ENCODE peak calls at places on chromosomes 1 and 21, in ten cellular contexts. One of them, this sample, is unnamed.

GRCh38 chr21:16116798-16117197 is 387.0 kb downstream of the USP25 start:
- DNase-seq in SJSA1: no peak
- DNase-seq in AG10803: peak; percentile 76
- DNase-seq in A673: no peak
- DNase-seq in right lobe of liver: no peak
- DNase-seq in upper lobe of right lung: no peak
- DNase-seq in prostate gland: no peak
- DNase-seq in mucosa of descending colon: no peak
- DNase-seq in left ventricle myocardium inferior: no peak
- DNase-seq in mammary epithelial cell: no peak
- DNase-seq in this sample: no peak

GRCh38 chr21:32612075-32612998 is at the start of gene CFAP298:
- DNase-seq in SJSA1: peak; percentile 94
- DNase-seq in AG10803: peak; percentile 96
- DNase-seq in A673: peak; percentile 95
- DNase-seq in right lobe of liver: peak; percentile 92
- DNase-seq in upper lobe of right lung: peak; percentile 94
- DNase-seq in prostate gland: peak; percentile 81
- DNase-seq in mucosa of descending colon: peak; percentile 91
- DNase-seq in left ventricle myocardium inferior: peak; percentile 83
- DNase-seq in mammary epithelial cell: peak; percentile 94
- DNase-seq in this sample: peak; percentile 94

GRCh38 chr1:1677718-1678580 is 14.6 kb downstream of the SLC35E2B start:
- DNase-seq in SJSA1: peak; percentile 41
- DNase-seq in AG10803: no peak
- DNase-seq in A673: no peak
- DNase-seq in right lobe of liver: peak; percentile 59
- DNase-seq in upper lobe of right lung: peak; percentile 29
- DNase-seq in prostate gland: no peak
- DNase-seq in mucosa of descending colon: peak; percentile 75
- DNase-seq in left ventricle myocardium inferior: no peak
- DNase-seq in mammary epithelial cell: no peak
- DNase-seq in this sample: peak; percentile 52

GRCh38 chr1:228394571-228395394 is 11.9 kb downstream of the TRIM11 start:
- DNase-seq in SJSA1: no peak
- DNase-seq in AG10803: no peak
- DNase-seq in A673: no peak
- DNase-seq in right lobe of liver: peak; percentile 51
- DNase-seq in upper lobe of right lung: peak; percentile 59
- DNase-seq in prostate gland: no peak
- DNase-seq in mucosa of descending colon: peak; percentile 48
- DNase-seq in left ventricle myocardium inferior: no peak
- DNase-seq in mammary epithelial cell: no peak
- DNase-seq in this sample: peak; percentile 77

GRCh38 chr1:39836595-39837110 is 46.7 kb downstream of the TRIT1 start:
- DNase-seq in SJSA1: no peak
- DNase-seq in AG10803: no peak
- DNase-seq in A673: no peak
- DNase-seq in right lobe of liver: no peak
- DNase-seq in upper lobe of right lung: no peak
- DNase-seq in prostate gland: no peak
- DNase-seq in mucosa of descending colon: no peak
- DNase-seq in left ventricle myocardium inferior: no peak
- DNase-seq in mammary epithelial cell: no peak
- DNase-seq in this sample: no peak

GRCh38 chr1:192952646-192953045 is 106.5 kb downstream of the UCHL5 start:
- DNase-seq in SJSA1: no peak
- DNase-seq in AG10803: peak; percentile 74
- DNase-seq in A673: no peak
- DNase-seq in right lobe of liver: no peak
- DNase-seq in upper lobe of right lung: no peak
- DNase-seq in prostate gland: no peak
- DNase-seq in mucosa of descending colon: no peak
- DNase-seq in left ventricle myocardium inferior: no peak
- DNase-seq in mammary epithelial cell: no peak
- DNase-seq in this sample: no peak

GRCh38 chr1:182783068-182783467 is 6.5 kb upstream of the NPL start:
- DNase-seq in SJSA1: no peak
- DNase-seq in AG10803: no peak
- DNase-seq in A673: no peak
- DNase-seq in right lobe of liver: no peak
- DNase-seq in upper lobe of right lung: no peak
- DNase-seq in prostate gland: no peak
- DNase-seq in mucosa of descending colon: no peak
- DNase-seq in left ventricle myocardium inferior: no peak
- DNase-seq in mammary epithelial cell: no peak
- DNase-seq in this sample: no peak

GRCh38 chr1:40662864-40663263 is 2.6 kb downstream of the RIMS3 start:
- DNase-seq in SJSA1: no peak
- DNase-seq in AG10803: peak; percentile 20
- DNase-seq in A673: no peak
- DNase-seq in right lobe of liver: no peak
- DNase-seq in upper lobe of right lung: no peak
- DNase-seq in prostate gland: no peak
- DNase-seq in mucosa of descending colon: no peak
- DNase-seq in left ventricle myocardium inferior: no peak
- DNase-seq in mammary epithelial cell: peak; percentile 80
- DNase-seq in this sample: no peak

DNA sequence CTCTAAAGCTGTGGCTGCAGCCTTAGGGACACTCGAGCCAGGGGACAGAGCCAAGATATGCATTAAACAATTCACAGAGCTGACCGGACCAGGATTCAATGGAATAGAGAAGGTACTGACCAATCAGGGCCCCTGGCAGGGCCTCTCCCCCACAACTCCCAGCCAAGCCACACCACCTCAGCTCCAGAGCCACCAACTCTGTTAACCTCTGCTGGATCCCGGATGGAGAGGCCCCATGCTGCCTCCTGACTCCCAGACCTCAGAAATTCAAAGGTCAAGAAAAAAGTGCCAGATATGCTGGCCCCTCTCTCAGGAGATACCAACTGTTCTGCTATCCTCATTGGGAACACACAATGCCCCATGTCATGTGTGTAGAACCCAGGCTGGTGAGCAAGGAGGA is 62.1 kb downstream of the CD46 start:
- DNase-seq in SJSA1: no peak
- DNase-seq in AG10803: no peak
- DNase-seq in A673: no peak
- DNase-seq in right lobe of liver: peak; percentile 90
- DNase-seq in upper lobe of right lung: no peak
- DNase-seq in prostate gland: no peak
- DNase-seq in mucosa of descending colon: no peak
- DNase-seq in left ventricle myocardium inferior: no peak
- DNase-seq in mammary epithelial cell: no peak
- DNase-seq in this sample: no peak
- H3K4me3 ChIP-seq in SJSA1: no peak overlapping the region
- H3K4me3 ChIP-seq in AG10803: no peak overlapping the region
- H3K4me3 ChIP-seq in A673: no peak overlapping the region
- H3K4me3 ChIP-seq in right lobe of liver: no peak overlapping the region
- H3K4me3 ChIP-seq in upper lobe of right lung: no peak overlapping the region
- H3K4me3 ChIP-seq in prostate gland: no peak overlapping the region
- H3K4me3 ChIP-seq in mucosa of descending colon: no peak overlapping the region
- H3K4me3 ChIP-seq in left ventricle myocardium inferior: peak overlapping the region; percentile 54
- H3K4me3 ChIP-seq in mammary epithelial cell: no peak overlapping the region
- H3K4me3 ChIP-seq in this sample: no peak overlapping the region

GRCh38 chr1:178937770-178938169 is 66.9 kb upstream of the ANGPTL1 start:
- DNase-seq in SJSA1: no peak
- DNase-seq in AG10803: no peak
- DNase-seq in A673: no peak
- DNase-seq in right lobe of liver: no peak
- DNase-seq in upper lobe of right lung: no peak
- DNase-seq in prostate gland: no peak
- DNase-seq in mucosa of descending colon: no peak
- DNase-seq in left ventricle myocardium inferior: no peak
- DNase-seq in mammary epithelial cell: no peak
- DNase-seq in this sample: no peak

GRCh38 chr1:178939328-178939727 is 68.5 kb upstream of the ANGPTL1 start:
- DNase-seq in SJSA1: no peak
- DNase-seq in AG10803: peak; percentile 59
- DNase-seq in A673: no peak
- DNase-seq in right lobe of liver: no peak
- DNase-seq in upper lobe of right lung: no peak
- DNase-seq in prostate gland: no peak
- DNase-seq in mucosa of descending colon: no peak
- DNase-seq in left ventricle myocardium inferior: no peak
- DNase-seq in mammary epithelial cell: no peak
- DNase-seq in this sample: no peak

GRCh38 chr1:178940022-178940765 is 69.3 kb upstream of the ANGPTL1 start:
- DNase-seq in SJSA1: no peak
- DNase-seq in AG10803: peak; percentile 57
- DNase-seq in A673: no peak
- DNase-seq in right lobe of liver: no peak
- DNase-seq in upper lobe of right lung: no peak
- DNase-seq in prostate gland: no peak
- DNase-seq in mucosa of descending colon: no peak
- DNase-seq in left ventricle myocardium inferior: no peak
- DNase-seq in mammary epithelial cell: no peak
- DNase-seq in this sample: no peak

GRCh38 chr1:178938959-178939317 is 68.1 kb upstream of the ANGPTL1 start:
- DNase-seq in SJSA1: no peak
- DNase-seq in AG10803: peak; percentile 77
- DNase-seq in A673: no peak
- DNase-seq in right lobe of liver: no peak
- DNase-seq in upper lobe of right lung: no peak
- DNase-seq in prostate gland: peak; percentile 41
- DNase-seq in mucosa of descending colon: no peak
- DNase-seq in left ventricle myocardium inferior: peak; percentile 81
- DNase-seq in mammary epithelial cell: no peak
- DNase-seq in this sample: peak; percentile 86

DNA sequence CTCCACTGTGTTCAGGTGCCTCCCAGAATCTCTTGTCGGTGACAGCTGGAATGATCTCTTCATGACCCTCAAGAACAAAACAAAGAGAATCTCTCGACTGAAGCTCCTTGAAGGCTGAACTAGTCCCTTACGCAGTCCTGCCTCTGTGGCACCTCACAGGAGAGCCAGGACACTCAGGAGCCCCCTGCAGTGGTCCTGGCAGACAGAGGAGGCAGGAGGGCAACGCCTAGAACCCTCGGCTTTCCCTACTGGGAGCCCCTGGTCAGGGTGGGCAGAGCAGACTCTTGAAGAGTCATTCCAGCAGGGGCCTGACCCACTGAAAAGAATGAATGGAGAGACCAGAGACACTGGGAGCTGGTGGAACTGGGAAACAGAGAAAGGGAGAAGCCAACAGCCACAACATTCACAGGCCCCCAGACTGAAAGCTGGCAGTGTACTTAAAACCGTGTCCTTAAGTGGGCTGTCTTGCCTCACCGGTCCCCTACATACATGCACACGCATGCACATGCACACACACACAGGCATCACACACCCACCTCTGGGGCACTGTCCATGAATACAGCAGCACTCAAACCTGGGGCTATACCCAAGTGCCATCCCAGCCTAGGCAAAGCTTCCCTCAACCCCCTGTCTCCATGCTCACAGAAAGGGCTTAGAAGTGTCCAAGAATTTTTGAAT is 67.5 kb upstream of the ANGPTL1 start:
- DNase-seq in SJSA1: no peak
- DNase-seq in AG10803: no peak
- DNase-seq in A673: no peak
- DNase-seq in right lobe of liver: no peak
- DNase-seq in upper lobe of right lung: no peak
- DNase-seq in prostate gland: no peak
- DNase-seq in mucosa of descending colon: no peak
- DNase-seq in left ventricle myocardium inferior: no peak
- DNase-seq in mammary epithelial cell: no peak
- DNase-seq in this sample: no peak
- H3K4me3 ChIP-seq in SJSA1: no peak overlapping the region
- H3K4me3 ChIP-seq in AG10803: no peak overlapping the region
- H3K4me3 ChIP-seq in A673: no peak overlapping the region
- H3K4me3 ChIP-seq in right lobe of liver: no peak overlapping the region
- H3K4me3 ChIP-seq in upper lobe of right lung: no peak overlapping the region
- H3K4me3 ChIP-seq in prostate gland: no peak overlapping the region
- H3K4me3 ChIP-seq in mucosa of descending colon: no peak overlapping the region
- H3K4me3 ChIP-seq in left ventricle myocardium inferior: peak overlapping the region; percentile 34
- H3K4me3 ChIP-seq in mammary epithelial cell: no peak overlapping the region
- H3K4me3 ChIP-seq in this sample: no peak overlapping the region

GRCh38 chr1:187987236-187987776 is 1158.6 kb downstream of the PLA2G4A start:
- DNase-seq in SJSA1: no peak
- DNase-seq in AG10803: no peak
- DNase-seq in A673: no peak
- DNase-seq in right lobe of liver: no peak
- DNase-seq in upper lobe of right lung: no peak
- DNase-seq in prostate gland: no peak
- DNase-seq in mucosa of descending colon: no peak
- DNase-seq in left ventricle myocardium inferior: no peak
- DNase-seq in mammary epithelial cell: peak; percentile 9
- DNase-seq in this sample: no peak

GRCh38 chr1:187985145-187985896 is 1156.6 kb downstream of the PLA2G4A start:
- DNase-seq in SJSA1: no peak
- DNase-seq in AG10803: no peak
- DNase-seq in A673: no peak
- DNase-seq in right lobe of liver: no peak
- DNase-seq in upper lobe of right lung: no peak
- DNase-seq in prostate gland: no peak
- DNase-seq in mucosa of descending colon: no peak
- DNase-seq in left ventricle myocardium inferior: no peak
- DNase-seq in mammary epithelial cell: no peak
- DNase-seq in this sample: no peak

GRCh38 chr1:187991944-187992343 is 1163.2 kb downstream of the PLA2G4A start:
- DNase-seq in SJSA1: no peak
- DNase-seq in AG10803: no peak
- DNase-seq in A673: no peak
- DNase-seq in right lobe of liver: no peak
- DNase-seq in upper lobe of right lung: no peak
- DNase-seq in prostate gland: no peak
- DNase-seq in mucosa of descending colon: no peak
- DNase-seq in left ventricle myocardium inferior: no peak
- DNase-seq in mammary epithelial cell: no peak
- DNase-seq in this sample: no peak

GRCh38 chr1:187985897-187986654 is 1157.3 kb downstream of the PLA2G4A start:
- DNase-seq in SJSA1: no peak
- DNase-seq in AG10803: no peak
- DNase-seq in A673: no peak
- DNase-seq in right lobe of liver: no peak
- DNase-seq in upper lobe of right lung: no peak
- DNase-seq in prostate gland: no peak
- DNase-seq in mucosa of descending colon: no peak
- DNase-seq in left ventricle myocardium inferior: no peak
- DNase-seq in mammary epithelial cell: no peak
- DNase-seq in this sample: no peak
- H3K4me3 ChIP-seq in SJSA1: no peak overlapping the region
- H3K4me3 ChIP-seq in AG10803: no peak overlapping the region
- H3K4me3 ChIP-seq in A673: no peak overlapping the region
- H3K4me3 ChIP-seq in right lobe of liver: no peak overlapping the region
- H3K4me3 ChIP-seq in upper lobe of right lung: no peak overlapping the region
- H3K4me3 ChIP-seq in prostate gland: no peak overlapping the region
- H3K4me3 ChIP-seq in mucosa of descending colon: no peak overlapping the region
- H3K4me3 ChIP-seq in left ventricle myocardium inferior: no peak overlapping the region
- H3K4me3 ChIP-seq in mammary epithelial cell: no peak overlapping the region
- H3K4me3 ChIP-seq in this sample: no peak overlapping the region

DNA sequence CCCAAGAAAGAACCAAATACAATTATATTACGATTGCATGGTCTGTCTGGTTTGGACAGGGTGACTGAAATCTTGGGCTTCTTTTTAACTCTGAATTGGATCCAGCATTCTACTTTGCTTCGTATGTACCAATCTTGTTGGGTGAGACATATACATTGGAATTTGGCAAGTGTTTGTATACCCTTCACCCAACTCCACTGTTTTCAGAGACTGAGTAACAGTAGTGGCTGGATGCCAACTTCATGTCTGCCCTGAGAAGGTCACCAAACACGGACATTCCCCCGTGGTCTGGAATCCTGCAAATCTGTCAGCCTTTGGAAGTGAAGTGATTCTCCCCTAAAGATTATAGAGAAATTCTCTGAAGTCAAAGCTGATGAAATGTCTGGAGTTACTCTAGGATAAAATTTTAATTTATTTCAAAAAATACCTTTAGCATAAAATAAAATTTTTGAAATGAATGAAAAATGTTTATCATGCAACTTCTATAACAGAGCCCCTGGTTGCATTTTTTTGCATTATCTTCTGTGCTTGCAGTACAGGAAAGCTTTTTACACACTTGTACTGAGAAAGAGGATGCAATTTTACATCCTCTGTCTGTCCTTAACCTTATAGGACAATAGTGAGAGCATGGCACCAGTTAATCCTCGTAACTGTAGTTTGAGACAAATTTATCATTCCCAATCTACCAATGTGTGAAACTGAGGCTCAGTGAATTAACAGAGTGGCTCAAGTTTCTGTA is 201.8 kb downstream of the DISC1 start:
- DNase-seq in SJSA1: peak; percentile 90
- DNase-seq in AG10803: peak; percentile 98
- DNase-seq in A673: no peak
- DNase-seq in right lobe of liver: no peak
- DNase-seq in upper lobe of right lung: no peak
- DNase-seq in prostate gland: no peak
- DNase-seq in mucosa of descending colon: no peak
- DNase-seq in left ventricle myocardium inferior: no peak
- DNase-seq in mammary epithelial cell: peak; percentile 84
- DNase-seq in this sample: no peak
- H3K4me3 ChIP-seq in SJSA1: no peak overlapping the region
- H3K4me3 ChIP-seq in AG10803: no peak overlapping the region
- H3K4me3 ChIP-seq in A673: no peak overlapping the region
- H3K4me3 ChIP-seq in right lobe of liver: no peak overlapping the region
- H3K4me3 ChIP-seq in upper lobe of right lung: no peak overlapping the region
- H3K4me3 ChIP-seq in prostate gland: no peak overlapping the region
- H3K4me3 ChIP-seq in mucosa of descending colon: no peak overlapping the region
- H3K4me3 ChIP-seq in left ventricle myocardium inferior: no peak overlapping the region
- H3K4me3 ChIP-seq in mammary epithelial cell: no peak overlapping the region
- H3K4me3 ChIP-seq in this sample: no peak overlapping the region

This sample was measured in aorta.